ENCODE peak calls at places on chromosomes 1 and 21, in nine cellular contexts. One of them, this sample, is unnamed.

GRCh38 chr1:89206361-89206760 is 7.6 kb upstream of the GBP4 start:
- DNase-seq in A549: no peak
- DNase-seq in T-helper 9 cell: no peak
- DNase-seq in ovary: no peak
- DNase-seq in DMS153: no peak
- DNase-seq in dorsolateral prefrontal cortex: no peak
- DNase-seq in NCI-H2081: no peak
- DNase-seq in CD14-positive monocyte: no peak
- DNase-seq in astrocyte: no peak
- DNase-seq in this sample: no peak

GRCh38 chr1:93680121-93681094 is 1.2 kb downstream of the BCAR3 start:
- DNase-seq in NCI-H2081: no peak
- DNase-seq in ovary: peak; percentile 92
- DNase-seq in DMS153: peak; percentile 5
- DNase-seq in T-helper 9 cell: no peak
- DNase-seq in A549: peak; percentile 92
- DNase-seq in astrocyte: peak; percentile 87
- DNase-seq in dorsolateral prefrontal cortex: peak; percentile 70
- DNase-seq in CD14-positive monocyte: peak; percentile 72
- DNase-seq in this sample: peak; percentile 90

GRCh38 chr1:180863158-180863775 is 49.4 kb upstream of the KIAA1614 start:
- DNase-seq in astrocyte: peak; percentile 36
- DNase-seq in DMS153: peak; percentile 50
- DNase-seq in T-helper 9 cell: peak; percentile 2
- DNase-seq in A549: peak; percentile 30
- DNase-seq in ovary: peak; percentile 39
- DNase-seq in NCI-H2081: peak; percentile 29
- DNase-seq in CD14-positive monocyte: no peak
- DNase-seq in dorsolateral prefrontal cortex: no peak
- DNase-seq in this sample: peak; percentile 50

GRCh38 chr1:225737179-225737578 is 40.4 kb upstream of the SRP9 start:
- DNase-seq in A549: peak; percentile 28
- DNase-seq in NCI-H2081: no peak
- DNase-seq in T-helper 9 cell: no peak
- DNase-seq in CD14-positive monocyte: no peak
- DNase-seq in DMS153: no peak
- DNase-seq in ovary: no peak
- DNase-seq in astrocyte: no peak
- DNase-seq in dorsolateral prefrontal cortex: no peak
- DNase-seq in this sample: peak; percentile 12

GRCh38 chr1:46611691-46612221 is 4.9 kb downstream of the MOB3C start:
- DNase-seq in NCI-H2081: peak; percentile 23
- DNase-seq in dorsolateral prefrontal cortex: no peak
- DNase-seq in ovary: no peak
- DNase-seq in T-helper 9 cell: no peak
- DNase-seq in A549: no peak
- DNase-seq in astrocyte: no peak
- DNase-seq in DMS153: no peak
- DNase-seq in CD14-positive monocyte: no peak
- DNase-seq in this sample: peak; percentile 43

GRCh38 chr1:209926045-209926444 is 12.0 kb upstream of the SYT14 start:
- DNase-seq in DMS153: peak; percentile 93
- DNase-seq in T-helper 9 cell: no peak
- DNase-seq in CD14-positive monocyte: no peak
- DNase-seq in NCI-H2081: peak; percentile 96
- DNase-seq in dorsolateral prefrontal cortex: no peak
- DNase-seq in A549: no peak
- DNase-seq in ovary: no peak
- DNase-seq in astrocyte: peak; percentile 98
- DNase-seq in this sample: peak; percentile 98

GRCh38 chr1:23625459-23625858 is 66.1 kb upstream of the RPL11 start:
- DNase-seq in T-helper 9 cell: no peak
- DNase-seq in CD14-positive monocyte: no peak
- DNase-seq in ovary: no peak
- DNase-seq in astrocyte: no peak
- DNase-seq in NCI-H2081: no peak
- DNase-seq in DMS153: no peak
- DNase-seq in A549: no peak
- DNase-seq in dorsolateral prefrontal cortex: no peak
- DNase-seq in this sample: no peak

GRCh38 chr1:20589331-20590312 is 725 bp downstream of the CDA start:
- DNase-seq in DMS153: no peak
- DNase-seq in ovary: peak; percentile 52
- DNase-seq in NCI-H2081: no peak
- DNase-seq in dorsolateral prefrontal cortex: peak; percentile 59
- DNase-seq in astrocyte: peak; percentile 54
- DNase-seq in CD14-positive monocyte: peak; percentile 83
- DNase-seq in T-helper 9 cell: no peak
- DNase-seq in A549: no peak
- DNase-seq in this sample: peak; percentile 70

GRCh38 chr1:188237573-188238353 is 1409.0 kb downstream of the PLA2G4A start:
- DNase-seq in NCI-H2081: no peak
- DNase-seq in astrocyte: peak; percentile 71
- DNase-seq in ovary: no peak
- DNase-seq in CD14-positive monocyte: no peak
- DNase-seq in T-helper 9 cell: no peak
- DNase-seq in A549: peak; percentile 8
- DNase-seq in DMS153: no peak
- DNase-seq in dorsolateral prefrontal cortex: no peak
- DNase-seq in this sample: peak; percentile 26

GRCh38 chr1:41387667-41388091 is 26.4 kb downstream of the FOXO6 start:
- DNase-seq in NCI-H2081: peak; percentile 93
- DNase-seq in ovary: peak; percentile 89
- DNase-seq in T-helper 9 cell: no peak
- DNase-seq in DMS153: peak; percentile 99
- DNase-seq in A549: no peak
- DNase-seq in dorsolateral prefrontal cortex: no peak
- DNase-seq in CD14-positive monocyte: no peak
- DNase-seq in astrocyte: peak; percentile 59
- DNase-seq in this sample: peak; percentile 74

GRCh38 chr1:207519505-207520399 is 23.8 kb downstream of the CR1 start:
- DNase-seq in DMS153: no peak
- DNase-seq in dorsolateral prefrontal cortex: no peak
- DNase-seq in ovary: no peak
- DNase-seq in A549: no peak
- DNase-seq in NCI-H2081: no peak
- DNase-seq in CD14-positive monocyte: no peak
- DNase-seq in astrocyte: no peak
- DNase-seq in T-helper 9 cell: no peak
- DNase-seq in this sample: no peak

GRCh38 chr1:108561731-108562326 is 1.9 kb downstream of the EEIG2 start:
- DNase-seq in dorsolateral prefrontal cortex: peak; percentile 55
- DNase-seq in NCI-H2081: peak; percentile 35
- DNase-seq in A549: peak; percentile 55
- DNase-seq in T-helper 9 cell: peak; percentile 75
- DNase-seq in DMS153: peak; percentile 53
- DNase-seq in ovary: peak; percentile 22
- DNase-seq in astrocyte: no peak
- DNase-seq in CD14-positive monocyte: peak; percentile 80
- DNase-seq in this sample: peak; percentile 14

GRCh38 chr1:76928511-76928910 is 61.2 kb downstream of the ST6GALNAC5 start:
- DNase-seq in DMS153: no peak
- DNase-seq in dorsolateral prefrontal cortex: no peak
- DNase-seq in astrocyte: no peak
- DNase-seq in NCI-H2081: no peak
- DNase-seq in A549: no peak
- DNase-seq in T-helper 9 cell: no peak
- DNase-seq in ovary: no peak
- DNase-seq in CD14-positive monocyte: no peak
- DNase-seq in this sample: no peak

GRCh38 chr1:206805357-206805756 is 33.1 kb upstream of the IL10 start:
- DNase-seq in T-helper 9 cell: no peak
- DNase-seq in A549: no peak
- DNase-seq in astrocyte: no peak
- DNase-seq in CD14-positive monocyte: no peak
- DNase-seq in ovary: no peak
- DNase-seq in NCI-H2081: no peak
- DNase-seq in dorsolateral prefrontal cortex: no peak
- DNase-seq in DMS153: no peak
- DNase-seq in this sample: no peak

GRCh38 chr1:96596226-96596625 is 125.4 kb upstream of the PTBP2 start:
- DNase-seq in A549: peak; percentile 8
- DNase-seq in NCI-H2081: no peak
- DNase-seq in T-helper 9 cell: no peak
- DNase-seq in CD14-positive monocyte: no peak
- DNase-seq in DMS153: no peak
- DNase-seq in dorsolateral prefrontal cortex: no peak
- DNase-seq in ovary: no peak
- DNase-seq in astrocyte: peak; percentile 7
- DNase-seq in this sample: peak; percentile 11

GRCh38 chr1:12180315-12180714 is 13.5 kb downstream of the TNFRSF1B start:
- DNase-seq in dorsolateral prefrontal cortex: no peak
- DNase-seq in ovary: peak; percentile 46
- DNase-seq in T-helper 9 cell: no peak
- DNase-seq in A549: no peak
- DNase-seq in CD14-positive monocyte: peak; percentile 97
- DNase-seq in NCI-H2081: no peak
- DNase-seq in astrocyte: no peak
- DNase-seq in DMS153: no peak
- DNase-seq in this sample: no peak

GRCh38 chr1:64757213-64757612 is 12.3 kb downstream of the RAVER2 start:
- DNase-seq in T-helper 9 cell: no peak
- DNase-seq in ovary: no peak
- DNase-seq in NCI-H2081: no peak
- DNase-seq in astrocyte: no peak
- DNase-seq in A549: no peak
- DNase-seq in CD14-positive monocyte: no peak
- DNase-seq in dorsolateral prefrontal cortex: no peak
- DNase-seq in DMS153: no peak
- DNase-seq in this sample: no peak

GRCh38 chr1:57269621-57270235 is 154.1 kb downstream of the DAB1 start:
- DNase-seq in astrocyte: no peak
- DNase-seq in CD14-positive monocyte: no peak
- DNase-seq in DMS153: no peak
- DNase-seq in ovary: no peak
- DNase-seq in NCI-H2081: no peak
- DNase-seq in dorsolateral prefrontal cortex: no peak
- DNase-seq in A549: no peak
- DNase-seq in T-helper 9 cell: no peak
- DNase-seq in this sample: no peak

GRCh38 chr1:201582261-201582951 is 43.5 kb downstream of the NAV1 start:
- DNase-seq in dorsolateral prefrontal cortex: no peak
- DNase-seq in DMS153: no peak
- DNase-seq in A549: no peak
- DNase-seq in CD14-positive monocyte: no peak
- DNase-seq in NCI-H2081: no peak
- DNase-seq in T-helper 9 cell: no peak
- DNase-seq in ovary: peak; percentile 57
- DNase-seq in astrocyte: peak; percentile 52
- DNase-seq in this sample: peak; percentile 56

GRCh38 chr1:94096797-94097549 is 24.0 kb downstream of the ABCA4 start:
- DNase-seq in DMS153: no peak
- DNase-seq in A549: no peak
- DNase-seq in astrocyte: peak; percentile 27
- DNase-seq in dorsolateral prefrontal cortex: no peak
- DNase-seq in NCI-H2081: no peak
- DNase-seq in T-helper 9 cell: no peak
- DNase-seq in ovary: peak; percentile 64
- DNase-seq in CD14-positive monocyte: no peak
- DNase-seq in this sample: peak; percentile 85

GRCh38 chr1:53142226-53142853 is at the start of gene SLC1A7:
- DNase-seq in CD14-positive monocyte: no peak
- DNase-seq in A549: no peak
- DNase-seq in astrocyte: no peak
- DNase-seq in NCI-H2081: no peak
- DNase-seq in ovary: no peak
- DNase-seq in T-helper 9 cell: no peak
- DNase-seq in DMS153: no peak
- DNase-seq in dorsolateral prefrontal cortex: no peak
- DNase-seq in this sample: no peak

GRCh38 chr21:45699966-45700365 is 56.4 kb downstream of the PCBP3 start:
- DNase-seq in DMS153: no peak
- DNase-seq in dorsolateral prefrontal cortex: no peak
- DNase-seq in T-helper 9 cell: no peak
- DNase-seq in NCI-H2081: no peak
- DNase-seq in astrocyte: no peak
- DNase-seq in ovary: no peak
- DNase-seq in CD14-positive monocyte: no peak
- DNase-seq in A549: no peak
- DNase-seq in this sample: no peak

GRCh38 chr21:22076471-22076870 is 1078.3 kb downstream of the NCAM2 start:
- DNase-seq in ovary: no peak
- DNase-seq in DMS153: no peak
- DNase-seq in CD14-positive monocyte: no peak
- DNase-seq in T-helper 9 cell: no peak
- DNase-seq in NCI-H2081: no peak
- DNase-seq in A549: no peak
- DNase-seq in dorsolateral prefrontal cortex: no peak
- DNase-seq in astrocyte: no peak
- DNase-seq in this sample: no peak